ENCODE peak calls at places on chromosome 1, in nine cellular contexts. S is ascending aorta; O is GM23338; N is GM23248; X is OCI-LY7; P is mammary epithelial cell; I is PC-3; F is CD8-positive, alpha-beta T cell; R is mesendoderm. A is an unnamed sample.

GRCh38 chr1:230277201-230277771 is 148.8 kb downstream of the PGBD5 start:
- DNase-seq in R (peak; percentile 91), I (no peak), P (no peak), X (peak; percentile 73), S (no peak), F (peak; percentile 61), O (peak; percentile 97), N (no peak), A (no peak)

GRCh38 chr1:220544901-220545303 is 17.0 kb downstream of the MARK1 start:
- DNase-seq in S (no peak), N (peak; percentile 5), I (peak; percentile 33), R (peak; percentile 89), F (no peak), X (peak; percentile 1), P (no peak), O (peak; percentile 67), A (no peak)

GRCh38 chr1:62198781-62199125 is 4.1 kb downstream of the L1TD1 start:
- DNase-seq in N (peak; percentile 41), O (no peak), I (no peak), F (no peak), S (no peak), P (no peak), X (no peak), R (peak; percentile 89), A (no peak)

GRCh38 chr1:147287133-147287865 is 44.8 kb downstream of the CHD1L start:
- DNase-seq in X (no peak), P (no peak), N (peak; percentile 4), I (peak; percentile 37), S (no peak), O (no peak), F (no peak), R (no peak), A (no peak)

GRCh38 chr1:24409535-24409934 is 4.0 kb downstream of the STPG1 start:
- DNase-seq in N (peak; percentile 91), X (no peak), S (no peak), P (peak; percentile 91), F (no peak), I (peak; percentile 91), R (no peak), O (no peak), A (peak; percentile 90)

GRCh38 chr1:218466341-218467010 is 121.3 kb downstream of the TGFB2 start:
- DNase-seq in P (no peak), N (peak; percentile 39), R (no peak), S (no peak), F (no peak), X (no peak), O (no peak), I (no peak), A (no peak)

GRCh38 chr1:101317590-101317989 is 80.8 kb downstream of the S1PR1 start:
- DNase-seq in N (no peak), F (no peak), X (no peak), S (no peak), R (no peak), I (no peak), O (peak; percentile 56), P (no peak), A (no peak)

GRCh38 chr1:69651656-69652055 is 83.9 kb downstream of the LRRC7 start:
- DNase-seq in O (no peak), S (no peak), R (no peak), N (no peak), I (no peak), F (no peak), X (no peak), P (no peak), A (no peak)

GRCh38 chr1:151887028-151887427 is 22.3 kb downstream of the THEM4 start:
- DNase-seq in X (no peak), R (no peak), N (peak; percentile 79), O (no peak), F (no peak), S (no peak), P (peak; percentile 94), I (peak; percentile 88), A (peak; percentile 94)

GRCh38 chr1:199463521-199464127 is 563.9 kb upstream of the NR5A2 start:
- DNase-seq in O (peak; percentile 88), N (peak; percentile 67), P (peak; percentile 45), F (no peak), R (peak; percentile 85), S (no peak), I (peak; percentile 67), X (peak; percentile 51), A (peak; percentile 51)

GRCh38 chr1:55213029-55213884 is 1.9 kb downstream of the USP24 start:
- DNase-seq in R (no peak), N (peak; percentile 21), I (no peak), X (peak; percentile 40), O (no peak), F (no peak), P (no peak), S (no peak), A (no peak)

GRCh38 chr1:243926803-243927245 is 76.8 kb upstream of the AKT3 start:
- DNase-seq in R (peak; percentile 99), F (no peak), P (peak; percentile 73), O (peak; percentile 63), I (peak; percentile 99), X (no peak), S (no peak), N (peak; percentile 91), A (peak; percentile 89)

GRCh38 chr1:178539291-178539690 is 26.4 kb downstream of the TEX35 start:
- DNase-seq in F (no peak), R (no peak), N (no peak), P (no peak), I (no peak), X (no peak), S (no peak), O (no peak), A (no peak)

GRCh38 chr1:157412308-157412707 is 140.0 kb downstream of the FCRL5 start:
- DNase-seq in N (no peak), X (no peak), S (no peak), O (no peak), I (no peak), R (no peak), P (no peak), F (no peak), A (no peak)

GRCh38 chr1:112399456-112399855 is 3.4 kb downstream of the CTTNBP2NL start:
- DNase-seq in O (no peak), I (no peak), N (no peak), R (no peak), S (no peak), P (no peak), X (peak; percentile 52), F (no peak), A (no peak)

GRCh38 chr1:233440952-233441401 is 113.5 kb downstream of the MAP3K21 start:
- DNase-seq in N (peak; percentile 80), X (peak; percentile 44), O (peak; percentile 96), I (peak; percentile 96), R (peak; percentile 92), F (no peak), S (no peak), P (peak; percentile 58), A (peak; percentile 32)

GRCh38 chr1:10339815-10340214 is 59.0 kb upstream of the PGD start:
- DNase-seq in I (peak; percentile 45), P (peak; percentile 48), S (no peak), O (peak; percentile 67), F (no peak), R (peak; percentile 92), X (no peak), N (peak; percentile 76), A (peak; percentile 28)

GRCh38 chr1:19007491-19008441 is 51.3 kb upstream of the IFFO2 start:
- DNase-seq in P (no peak), F (no peak), O (no peak), S (no peak), X (no peak), I (peak; percentile 44), N (no peak), R (peak; percentile 39), A (no peak)

GRCh38 chr1:1205769-1206375 is 520 bp downstream of the TNFRSF18 start:
- DNase-seq in R (no peak), I (no peak), N (no peak), X (no peak), F (peak; percentile 17), O (no peak), S (no peak), P (no peak), A (no peak)

GRCh38 chr1:77889240-77889637 is 815 bp downstream of the NEXN start:
- DNase-seq in I (peak; percentile 62), P (no peak), R (peak; percentile 64), O (peak; percentile 63), S (no peak), X (no peak), F (no peak), N (peak; percentile 77), A (peak; percentile 47)
- H3K27ac ChIP-seq in I (peak overlapping the region; percentile 72), P (peak overlapping the region; percentile 86), R (peak overlapping the region; percentile 95), O (no peak overlapping the region), S (peak overlapping the region; percentile 98), X (no peak overlapping the region), F (no peak overlapping the region), N (peak overlapping the region; percentile 79), A (no peak overlapping the region)

GRCh38 chr1:201506092-201506491 is 831 bp downstream of the CSRP1 start:
- DNase-seq in S (no peak), I (no peak), P (no peak), N (peak; percentile 34), X (no peak), F (no peak), O (no peak), R (no peak), A (no peak)

GRCh38 chr1:201504799-201505504 is 2.0 kb downstream of the CSRP1 start:
- DNase-seq in S (no peak), F (no peak), N (no peak), O (no peak), R (no peak), P (no peak), I (peak; percentile 54), X (peak; percentile 57), A (no peak)

GRCh38 chr1:201508809-201509208 is 1.9 kb upstream of the CSRP1 start:
- DNase-seq in N (peak; percentile 77), O (no peak), R (no peak), F (no peak), S (no peak), I (peak; percentile 82), P (no peak), X (no peak), A (no peak)

GRCh38 chr1:201505505-201505893 is 1.4 kb downstream of the CSRP1 start:
- DNase-seq in O (no peak), S (no peak), P (peak; percentile 74), I (peak; percentile 74), F (no peak), X (no peak), R (peak; percentile 76), N (peak; percentile 80), A (no peak)

GRCh38 chr1:201506573-201507567 is at the start of gene CSRP1:
- DNase-seq in O (peak; percentile 52), P (peak; percentile 84), S (peak; percentile 53), R (peak; percentile 76), I (peak; percentile 74), X (peak; percentile 87), N (peak; percentile 94), F (peak; percentile 82), A (peak; percentile 69)
- H3K4me1 ChIP-seq in O (peaks cover 34% of the 10 kb centered on the region), P (peaks cover 55% of the 10 kb centered on the region), S (peaks cover 9% of the 10 kb centered on the region), R (peaks cover 6% of the 10 kb centered on the region), I (peaks cover 81% of the 10 kb centered on the region), X (peaks cover 96% of the 10 kb centered on the region), N (peaks cover 51% of the 10 kb centered on the region), F (peaks cover 26% of the 10 kb centered on the region), A (peaks cover 16% of the 10 kb centered on the region)

GRCh38 chr1:34908369-34908768 is 21.1 kb downstream of the DLGAP3 start:
- DNase-seq in X (no peak), S (no peak), P (no peak), I (no peak), O (no peak), R (no peak), F (no peak), N (no peak), A (no peak)
- H3K27ac ChIP-seq in X (no peak overlapping the region), S (no peak overlapping the region), P (no peak overlapping the region), I (no peak overlapping the region), O (no peak overlapping the region), R (no peak overlapping the region), F (no peak overlapping the region), N (no peak overlapping the region), A (no peak overlapping the region)

GRCh38 chr1:182664281-182664680 is 20.1 kb downstream of the RGS8 start:
- DNase-seq in O (no peak), X (no peak), F (no peak), R (no peak), S (no peak), N (no peak), I (no peak), P (no peak), A (no peak)
- H3K4me1 ChIP-seq in O (peaks cover 67% of the 10 kb centered on the region), X (peaks cover 41% of the 10 kb centered on the region), F (no peaks in the 10 kb centered on the region), R (peaks cover 7% of the 10 kb centered on the region), S (no peaks in the 10 kb centered on the region), N (no peaks in the 10 kb centered on the region), I (no peaks in the 10 kb centered on the region), P (no peaks in the 10 kb centered on the region), A (no peaks in the 10 kb centered on the region)

A was measured in foreskin keratinocyte.